ENCODE peak calls at places on chromosomes 5 and 9, in seven cellular contexts. One of them, this sample, is unnamed.

GRCh38 chr9:83444110-83444509 is 94.1 kb downstream of the FRMD3 start:
- DNase-seq in kidney epithelial cell: no peak
- DNase-seq in A549: no peak
- DNase-seq in cardiac fibroblast: peak
- DNase-seq in AG04449: no peak
- DNase-seq in epithelial cell of proximal tubule: no peak
- DNase-seq in fibroblast of pulmonary artery: peak
- DNase-seq in this sample: no peak

GRCh38 chr5:149185067-149185466 is 43.8 kb downstream of the ABLIM3 start:
- DNase-seq in kidney epithelial cell: no peak
- DNase-seq in A549: no peak
- DNase-seq in cardiac fibroblast: no peak
- DNase-seq in AG04449: no peak
- DNase-seq in epithelial cell of proximal tubule: no peak
- DNase-seq in fibroblast of pulmonary artery: no peak
- DNase-seq in this sample: no peak

GRCh38 chr9:113349434-113350337 is at the start of gene BSPRY:
- DNase-seq in kidney epithelial cell: no peak
- DNase-seq in A549: no peak
- DNase-seq in cardiac fibroblast: no peak
- DNase-seq in AG04449: no peak
- DNase-seq in epithelial cell of proximal tubule: no peak
- DNase-seq in fibroblast of pulmonary artery: no peak
- DNase-seq in this sample: peak

GRCh38 chr9:72292184-72292787 is 72.7 kb downstream of the ZFAND5 start:
- DNase-seq in kidney epithelial cell: no peak
- DNase-seq in A549: peak
- DNase-seq in cardiac fibroblast: peak
- DNase-seq in AG04449: no peak
- DNase-seq in epithelial cell of proximal tubule: no peak
- DNase-seq in fibroblast of pulmonary artery: peak
- DNase-seq in this sample: peak

GRCh38 chr9:134055981-134056461 is 11.8 kb downstream of the BRD3 start:
- DNase-seq in kidney epithelial cell: peak
- DNase-seq in A549: peak
- DNase-seq in cardiac fibroblast: peak
- DNase-seq in AG04449: peak
- DNase-seq in epithelial cell of proximal tubule: peak
- DNase-seq in fibroblast of pulmonary artery: peak
- DNase-seq in this sample: no peak

GRCh38 chr5:1523793-1524480 is at the start of gene LPCAT1:
- DNase-seq in kidney epithelial cell: no peak
- DNase-seq in A549: peak
- DNase-seq in cardiac fibroblast: peak
- DNase-seq in AG04449: no peak
- DNase-seq in epithelial cell of proximal tubule: no peak
- DNase-seq in fibroblast of pulmonary artery: peak
- DNase-seq in this sample: peak

GRCh38 chr9:109430231-109430630 is 67.9 kb downstream of the PTPN3 start:
- DNase-seq in kidney epithelial cell: no peak
- DNase-seq in A549: no peak
- DNase-seq in cardiac fibroblast: no peak
- DNase-seq in AG04449: no peak
- DNase-seq in epithelial cell of proximal tubule: no peak
- DNase-seq in fibroblast of pulmonary artery: no peak
- DNase-seq in this sample: no peak

GRCh38 chr5:91499943-91500531 is 116.9 kb upstream of the ARRDC3 start:
- DNase-seq in kidney epithelial cell: no peak
- DNase-seq in A549: peak
- DNase-seq in cardiac fibroblast: peak
- DNase-seq in AG04449: no peak
- DNase-seq in epithelial cell of proximal tubule: peak
- DNase-seq in fibroblast of pulmonary artery: peak
- DNase-seq in this sample: peak

GRCh38 chr9:114110180-114110579 is 11.1 kb upstream of the KIF12 start:
- DNase-seq in kidney epithelial cell: peak
- DNase-seq in A549: peak
- DNase-seq in cardiac fibroblast: peak
- DNase-seq in AG04449: peak
- DNase-seq in epithelial cell of proximal tubule: peak
- DNase-seq in fibroblast of pulmonary artery: peak
- DNase-seq in this sample: no peak

GRCh38 chr5:139023276-139023675 is 148.1 kb upstream of the LRRTM2 start:
- DNase-seq in kidney epithelial cell: no peak
- DNase-seq in A549: no peak
- DNase-seq in cardiac fibroblast: no peak
- DNase-seq in AG04449: no peak
- DNase-seq in epithelial cell of proximal tubule: no peak
- DNase-seq in fibroblast of pulmonary artery: no peak
- DNase-seq in this sample: no peak

GRCh38 chr5:30878751-30879150 is 314.7 kb upstream of the CDH6 start:
- DNase-seq in kidney epithelial cell: no peak
- DNase-seq in A549: no peak
- DNase-seq in cardiac fibroblast: no peak
- DNase-seq in AG04449: no peak
- DNase-seq in epithelial cell of proximal tubule: peak
- DNase-seq in fibroblast of pulmonary artery: no peak
- DNase-seq in this sample: no peak

GRCh38 chr9:125655691-125656410 is 51.2 kb downstream of the MAPKAP1 start:
- DNase-seq in kidney epithelial cell: no peak
- DNase-seq in A549: no peak
- DNase-seq in cardiac fibroblast: peak
- DNase-seq in AG04449: no peak
- DNase-seq in epithelial cell of proximal tubule: no peak
- DNase-seq in fibroblast of pulmonary artery: no peak
- DNase-seq in this sample: no peak

GRCh38 chr9:128339761-128340690 is at the start of gene SLC27A4:
- DNase-seq in kidney epithelial cell: no peak
- DNase-seq in A549: peak
- DNase-seq in cardiac fibroblast: peak
- DNase-seq in AG04449: no peak
- DNase-seq in epithelial cell of proximal tubule: peak
- DNase-seq in fibroblast of pulmonary artery: peak
- DNase-seq in this sample: peak

GRCh38 chr5:176868731-176869130 is 30.4 kb downstream of the HK3 start:
- DNase-seq in kidney epithelial cell: no peak
- DNase-seq in A549: no peak
- DNase-seq in cardiac fibroblast: no peak
- DNase-seq in AG04449: no peak
- DNase-seq in epithelial cell of proximal tubule: no peak
- DNase-seq in fibroblast of pulmonary artery: no peak
- DNase-seq in this sample: no peak

GRCh38 chr5:176866913-176867312 is 32.2 kb downstream of the HK3 start:
- DNase-seq in kidney epithelial cell: no peak
- DNase-seq in A549: no peak
- DNase-seq in cardiac fibroblast: no peak
- DNase-seq in AG04449: no peak
- DNase-seq in epithelial cell of proximal tubule: no peak
- DNase-seq in fibroblast of pulmonary artery: no peak
- DNase-seq in this sample: no peak

GRCh38 chr5:176869501-176870109 is 29.5 kb downstream of the HK3 start:
- DNase-seq in kidney epithelial cell: no peak
- DNase-seq in A549: no peak
- DNase-seq in cardiac fibroblast: no peak
- DNase-seq in AG04449: no peak
- DNase-seq in epithelial cell of proximal tubule: no peak
- DNase-seq in fibroblast of pulmonary artery: no peak
- DNase-seq in this sample: no peak

GRCh38 chr5:176868126-176868525 is 31.0 kb downstream of the HK3 start:
- DNase-seq in kidney epithelial cell: no peak
- DNase-seq in A549: no peak
- DNase-seq in cardiac fibroblast: no peak
- DNase-seq in AG04449: no peak
- DNase-seq in epithelial cell of proximal tubule: no peak
- DNase-seq in fibroblast of pulmonary artery: no peak
- DNase-seq in this sample: no peak

DNA sequence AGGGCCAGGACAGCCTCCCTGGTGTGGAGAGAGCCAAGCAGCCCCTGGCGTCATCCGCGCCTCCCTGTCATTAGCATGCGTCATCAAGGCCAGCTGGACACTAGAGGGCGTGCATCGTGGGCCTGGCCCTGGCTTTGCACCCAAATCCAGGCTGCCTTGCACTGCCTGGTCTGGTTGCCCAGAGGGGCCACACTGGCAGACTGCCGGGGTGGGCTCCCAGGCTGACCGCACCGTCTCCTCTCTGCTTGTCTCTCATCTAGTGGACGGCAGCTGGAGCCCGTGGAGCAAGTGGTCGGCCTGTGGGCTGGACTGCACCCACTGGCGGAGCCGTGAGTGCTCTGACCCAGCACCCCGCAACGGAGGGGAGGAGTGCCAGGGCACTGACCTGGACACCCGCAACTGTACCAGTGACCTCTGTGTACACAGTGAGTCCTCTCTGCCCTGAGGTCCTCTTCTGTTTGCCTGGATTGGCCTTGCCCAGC is 29.0 kb downstream of the HK3 start:
- DNase-seq in kidney epithelial cell: no peak
- DNase-seq in A549: peak
- DNase-seq in cardiac fibroblast: peak
- DNase-seq in AG04449: no peak
- DNase-seq in epithelial cell of proximal tubule: no peak
- DNase-seq in fibroblast of pulmonary artery: peak
- DNase-seq in this sample: no peak
- TF ChIP-seq CTCF in kidney epithelial cell: peak
- TF ChIP-seq CTCF in A549: peak
- TF ChIP-seq CTCF in cardiac fibroblast: peak
- TF ChIP-seq CTCF in AG04449: peak
- TF ChIP-seq CTCF in epithelial cell of proximal tubule: peak
- TF ChIP-seq CTCF in fibroblast of pulmonary artery: peak
- TF ChIP-seq CTCF in this sample: no peak

DNA sequence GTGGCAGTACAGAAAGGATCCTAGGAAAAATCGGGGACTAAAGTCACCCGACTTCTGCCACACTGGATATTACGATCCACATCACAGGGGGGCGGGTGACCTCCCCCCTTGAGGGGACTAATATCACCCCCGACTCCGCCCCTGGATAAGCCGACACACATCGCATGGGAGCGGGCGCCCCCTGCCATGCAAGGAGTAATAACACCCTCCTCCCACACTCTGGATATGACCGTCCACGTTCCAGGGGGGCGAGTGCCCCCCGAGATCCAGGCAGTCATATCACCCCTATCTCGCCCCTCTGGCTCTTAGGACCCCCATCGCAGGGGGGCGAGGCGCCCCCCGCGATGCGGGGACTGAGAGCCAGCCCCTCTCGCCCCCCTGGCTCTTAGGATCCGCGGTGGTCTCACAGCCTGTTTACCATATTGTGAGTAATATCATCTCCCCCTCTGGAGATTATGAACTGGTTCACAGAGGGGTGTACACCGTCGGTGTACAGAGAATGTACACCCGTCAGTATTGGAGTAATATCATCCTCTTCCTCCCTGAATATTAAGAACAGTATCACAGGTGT is 423.0 kb downstream of the DIRAS2 start:
- DNase-seq in kidney epithelial cell: no peak
- DNase-seq in A549: peak
- DNase-seq in cardiac fibroblast: no peak
- DNase-seq in AG04449: no peak
- DNase-seq in epithelial cell of proximal tubule: no peak
- DNase-seq in fibroblast of pulmonary artery: no peak
- DNase-seq in this sample: no peak
- TF ChIP-seq CTCF in kidney epithelial cell: peak
- TF ChIP-seq CTCF in A549: peak
- TF ChIP-seq CTCF in cardiac fibroblast: no peak
- TF ChIP-seq CTCF in AG04449: no peak
- TF ChIP-seq CTCF in epithelial cell of proximal tubule: peak
- TF ChIP-seq CTCF in fibroblast of pulmonary artery: no peak
- TF ChIP-seq CTCF in this sample: no peak

GRCh38 chr5:14873790-14874189 is 2.2 kb upstream of the ANKH start:
- DNase-seq in kidney epithelial cell: no peak
- DNase-seq in A549: no peak
- DNase-seq in cardiac fibroblast: no peak
- DNase-seq in AG04449: no peak
- DNase-seq in epithelial cell of proximal tubule: no peak
- DNase-seq in fibroblast of pulmonary artery: no peak
- DNase-seq in this sample: no peak

GRCh38 chr5:14873093-14873492 is 1.5 kb upstream of the ANKH start:
- DNase-seq in kidney epithelial cell: no peak
- DNase-seq in A549: no peak
- DNase-seq in cardiac fibroblast: no peak
- DNase-seq in AG04449: no peak
- DNase-seq in epithelial cell of proximal tubule: no peak
- DNase-seq in fibroblast of pulmonary artery: no peak
- DNase-seq in this sample: no peak

GRCh38 chr5:14871573-14872069 is at the start of gene ANKH:
- DNase-seq in kidney epithelial cell: no peak
- DNase-seq in A549: peak
- DNase-seq in cardiac fibroblast: peak
- DNase-seq in AG04449: no peak
- DNase-seq in epithelial cell of proximal tubule: no peak
- DNase-seq in fibroblast of pulmonary artery: peak
- DNase-seq in this sample: peak

GRCh38 chr5:14871084-14871572 is 450 bp downstream of the ANKH start:
- DNase-seq in kidney epithelial cell: no peak
- DNase-seq in A549: peak
- DNase-seq in cardiac fibroblast: no peak
- DNase-seq in AG04449: no peak
- DNase-seq in epithelial cell of proximal tubule: no peak
- DNase-seq in fibroblast of pulmonary artery: no peak
- DNase-seq in this sample: peak

DNA sequence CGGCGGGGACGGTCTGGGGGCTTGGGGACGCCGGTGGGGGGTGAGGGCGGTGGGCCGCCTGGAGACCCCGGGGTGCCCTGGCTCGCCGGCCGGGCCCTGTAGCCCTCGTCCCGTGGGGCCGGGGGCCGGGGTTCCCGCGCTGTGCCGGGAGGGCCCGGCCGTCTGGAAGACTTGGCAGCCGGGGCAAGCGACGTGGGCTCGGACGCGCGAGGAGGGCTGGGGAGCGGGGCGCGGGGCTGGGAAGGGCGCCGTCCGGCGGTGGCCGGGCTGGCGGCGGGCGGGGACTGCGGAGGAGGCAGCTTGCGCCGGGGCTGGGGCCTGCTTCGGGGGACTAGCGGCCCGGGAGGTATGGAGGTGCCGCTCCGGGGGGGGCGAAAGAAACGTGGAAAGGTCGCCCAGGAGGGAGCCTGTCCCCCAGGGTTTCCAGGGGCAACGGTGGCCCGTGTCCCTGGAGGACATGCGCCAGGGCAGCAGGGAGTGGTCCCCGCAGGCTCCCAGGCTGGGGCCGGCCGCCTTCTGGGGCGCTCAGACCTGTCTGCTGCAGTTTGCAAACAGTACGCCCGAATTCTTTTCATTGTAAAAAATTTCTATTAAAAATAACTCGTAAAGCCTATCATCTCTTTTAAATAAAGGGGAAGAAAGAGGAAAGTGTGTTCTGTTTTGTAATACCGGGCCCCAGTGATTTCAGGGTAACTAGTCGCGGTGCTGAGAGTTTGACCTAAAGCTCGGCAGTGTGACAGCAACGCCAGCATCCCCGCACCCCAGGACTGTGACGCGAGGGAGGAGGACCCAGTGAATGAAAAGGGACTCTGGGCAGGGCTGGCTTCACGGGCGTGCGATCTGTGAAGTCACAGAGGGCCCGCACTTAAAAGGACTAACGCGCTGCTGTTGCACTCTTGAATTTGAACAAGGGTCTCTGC is 752 bp upstream of the ANKH start:
- DNase-seq in kidney epithelial cell: no peak
- DNase-seq in A549: peak
- DNase-seq in cardiac fibroblast: peak
- DNase-seq in AG04449: no peak
- DNase-seq in epithelial cell of proximal tubule: no peak
- DNase-seq in fibroblast of pulmonary artery: peak
- DNase-seq in this sample: peak
- TF ChIP-seq CTCF in kidney epithelial cell: no peak
- TF ChIP-seq CTCF in A549: peak
- TF ChIP-seq CTCF in cardiac fibroblast: peak
- TF ChIP-seq CTCF in AG04449: no peak
- TF ChIP-seq CTCF in epithelial cell of proximal tubule: peak
- TF ChIP-seq CTCF in fibroblast of pulmonary artery: no peak
- TF ChIP-seq CTCF in this sample: no peak

GRCh38 chr5:143685416-143685815 is 126.5 kb upstream of the HMHB1 start:
- DNase-seq in kidney epithelial cell: no peak
- DNase-seq in A549: peak
- DNase-seq in cardiac fibroblast: peak
- DNase-seq in AG04449: no peak
- DNase-seq in epithelial cell of proximal tubule: no peak
- DNase-seq in fibroblast of pulmonary artery: peak
- DNase-seq in this sample: no peak
- TF ChIP-seq CTCF in kidney epithelial cell: no peak
- TF ChIP-seq CTCF in A549: no peak
- TF ChIP-seq CTCF in cardiac fibroblast: peak
- TF ChIP-seq CTCF in AG04449: peak
- TF ChIP-seq CTCF in epithelial cell of proximal tubule: peak
- TF ChIP-seq CTCF in fibroblast of pulmonary artery: peak
- TF ChIP-seq CTCF in this sample: no peak

This sample was measured in NB4.